ENCODE peak calls at places on chromosomes 1 and 21, in four cellular contexts. M is mucosa of descending colon, E is AG04449, N is LNCaP clone FGC. P is an unnamed sample.

GRCh38 chr1:220767312-220768126 is 19.2 kb upstream of the MTARC1 start:
- DNase-seq in M (no peak), E (no peak), N (no peak), P (no peak)

GRCh38 chr1:225767591-225768540 is 9.8 kb upstream of the SRP9 start:
- DNase-seq in M (peak), E (no peak), N (no peak), P (no peak)

GRCh38 chr1:7224644-7225043 is 439.4 kb downstream of the CAMTA1 start:
- DNase-seq in M (peak), E (no peak), N (no peak), P (no peak)

GRCh38 chr1:24108334-24109165 is 3.4 kb downstream of the MYOM3 start:
- DNase-seq in M (peak), E (peak), N (no peak), P (peak)

GRCh38 chr1:44646711-44647110 is 27.6 kb downstream of the TMEM53 start:
- DNase-seq in M (no peak), E (no peak), N (no peak), P (no peak)

GRCh38 chr1:219710529-219711194 is 97.8 kb upstream of the ZC3H11B start:
- DNase-seq in M (no peak), E (peak), N (no peak), P (peak)

GRCh38 chr21:37041706-37042271 is 31.1 kb downstream of the PIGP start:
- DNase-seq in M (no peak), E (no peak), N (no peak), P (no peak)

GRCh38 chr1:91036894-91037829 is 15.3 kb upstream of the ZNF644 start:
- DNase-seq in M (no peak), E (no peak), N (no peak), P (no peak)

GRCh38 chr1:38047603-38048146 is 1.1 kb upstream of the POU3F1 start:
- DNase-seq in M (no peak), E (no peak), N (no peak), P (no peak)

GRCh38 chr1:150272379-150272840 is at the start of gene C1orf54:
- DNase-seq in M (no peak), E (no peak), N (no peak), P (no peak)

GRCh38 chr21:28904961-28905435 is 87.7 kb downstream of the LTN1 start:
- DNase-seq in M (peak), E (no peak), N (peak), P (no peak)

GRCh38 chr1:225329041-225329440 is 98.8 kb downstream of the LBR start:
- DNase-seq in M (no peak), E (no peak), N (no peak), P (no peak)

GRCh38 chr1:66968574-66968973 is 43.8 kb downstream of the MIER1 start:
- DNase-seq in M (no peak), E (no peak), N (no peak), P (no peak)

GRCh38 chr1:67766117-67766978 is 66.9 kb downstream of the GNG12 start:
- DNase-seq in M (peak), E (peak), N (no peak), P (no peak)

GRCh38 chr1:157042852-157043251 is 2.7 kb downstream of the ARHGEF11 start:
- DNase-seq in M (no peak), E (no peak), N (no peak), P (no peak)

GRCh38 chr1:242426271-242426905 is 98.1 kb downstream of the PLD5 start:
- DNase-seq in M (no peak), E (no peak), N (no peak), P (no peak)

GRCh38 chr1:203126151-203126865 is 1.2 kb upstream of the ADORA1 start:
- DNase-seq in M (no peak), E (no peak), N (no peak), P (no peak)

GRCh38 chr1:175824079-175824478 is 80.7 kb upstream of the TNR start:
- DNase-seq in M (no peak), E (no peak), N (no peak), P (no peak)

GRCh38 chr1:247360991-247361721 is 29.5 kb upstream of the ZNF496 start:
- DNase-seq in M (no peak), E (no peak), N (no peak), P (no peak)

GRCh38 chr1:155975375-155976061 is 2.8 kb downstream of the ARHGEF2 start:
- DNase-seq in M (no peak), E (no peak), N (no peak), P (no peak)

GRCh38 chr1:228341814-228342626 is 64.6 kb downstream of the TRIM11 start:
- DNase-seq in M (peak), E (no peak), N (no peak), P (no peak)

GRCh38 chr1:27816921-27817630 is 13.5 kb upstream of the PPP1R8 start:
- DNase-seq in M (no peak), E (peak), N (no peak), P (peak)

GRCh38 chr1:209249785-209250441 is 333.6 kb upstream of the CAMK1G start:
- DNase-seq in M (no peak), E (no peak), N (no peak), P (no peak)

GRCh38 chr21:34054259-34054658 is 19.1 kb upstream of the MRPS6 start:
- DNase-seq in M (no peak), E (no peak), N (peak), P (no peak)

GRCh38 chr1:104132386-104132973 is 382.8 kb downstream of the AMY1C start:
- DNase-seq in M (no peak), E (no peak), N (peak), P (no peak)

GRCh38 chr1:12610305-12610935 is 7.6 kb downstream of the DHRS3 start:
- DNase-seq in M (no peak), E (no peak), N (no peak), P (no peak)

GRCh38 chr21:21412096-21412495 is 413.9 kb downstream of the NCAM2 start:
- DNase-seq in M (no peak), E (no peak), N (peak), P (no peak)

GRCh38 chr1:18481190-18481920 is 625 bp downstream of the KLHDC7A start:
- DNase-seq in M (no peak), E (no peak), N (no peak), P (no peak)

GRCh38 chr1:175702079-175702795 is 41.2 kb downstream of the TNR start:
- DNase-seq in M (no peak), E (no peak), N (no peak), P (no peak)

DNA sequence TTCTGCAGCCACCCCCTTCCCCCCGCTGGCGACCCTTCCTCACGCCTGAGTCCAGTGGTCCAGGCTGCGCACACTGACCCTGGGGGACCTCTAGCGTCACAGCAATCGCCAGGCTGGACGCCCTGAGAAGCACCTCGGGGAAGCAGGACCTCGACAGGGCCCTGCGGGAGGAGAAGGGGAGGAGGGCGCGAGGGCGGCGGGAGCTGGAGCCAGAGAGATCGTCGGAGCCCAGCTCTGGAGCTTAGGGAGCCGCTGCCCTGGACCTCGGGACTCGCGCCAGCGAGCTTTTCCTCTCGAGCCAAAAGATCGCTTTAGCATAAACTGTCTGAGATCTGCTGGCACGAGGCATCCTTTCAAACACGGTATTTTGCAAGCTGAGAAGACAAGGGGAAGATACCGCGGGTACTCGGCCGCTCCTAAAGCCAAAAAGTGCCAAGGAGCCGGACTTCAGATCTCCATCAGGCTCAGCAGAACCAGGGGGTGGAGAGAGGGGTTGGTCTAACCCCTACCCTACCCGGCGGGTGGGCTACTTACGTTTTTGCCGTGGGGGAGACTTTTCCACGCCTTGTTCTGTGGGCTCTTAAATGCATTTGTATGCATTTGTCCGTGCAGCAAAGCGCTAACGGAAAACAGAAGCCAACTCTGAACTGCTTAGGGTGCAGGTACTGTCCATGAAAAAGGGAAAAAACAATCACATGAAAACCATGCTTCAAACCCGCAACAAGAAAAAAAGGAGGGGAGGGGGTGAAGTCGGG is 588 bp downstream of the COL24A1 start:
- DNase-seq in M (peak), E (no peak), N (no peak), P (no peak)
- TF ChIP-seq CTCF in M (no peak), E (no peak), N (no peak), P (no peak)

DNA sequence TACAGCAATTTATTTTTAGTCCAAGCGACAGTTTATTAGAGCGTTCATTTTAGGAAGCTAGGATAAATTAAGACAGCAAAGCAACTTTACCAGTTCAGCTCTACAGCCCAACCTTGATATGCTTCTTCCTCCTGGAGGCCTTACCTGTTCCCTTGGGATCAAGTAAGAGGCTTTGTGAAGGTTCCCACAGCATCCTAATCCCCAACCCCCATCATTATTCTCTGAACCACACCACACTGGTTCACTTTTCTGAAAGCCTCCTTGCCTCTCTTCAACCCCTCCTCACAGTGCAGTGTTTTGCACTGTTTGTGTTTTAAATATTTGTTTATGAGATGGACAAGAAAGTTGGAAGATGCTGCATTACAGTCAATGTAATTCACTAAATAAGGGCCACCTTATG is 126.3 kb upstream of the CXADR start:
- DNase-seq in M (no peak), E (no peak), N (no peak), P (no peak)
- H3K4me3 ChIP-seq in M (no peak), E (no peak), N (no peak), P (no peak)

DNA sequence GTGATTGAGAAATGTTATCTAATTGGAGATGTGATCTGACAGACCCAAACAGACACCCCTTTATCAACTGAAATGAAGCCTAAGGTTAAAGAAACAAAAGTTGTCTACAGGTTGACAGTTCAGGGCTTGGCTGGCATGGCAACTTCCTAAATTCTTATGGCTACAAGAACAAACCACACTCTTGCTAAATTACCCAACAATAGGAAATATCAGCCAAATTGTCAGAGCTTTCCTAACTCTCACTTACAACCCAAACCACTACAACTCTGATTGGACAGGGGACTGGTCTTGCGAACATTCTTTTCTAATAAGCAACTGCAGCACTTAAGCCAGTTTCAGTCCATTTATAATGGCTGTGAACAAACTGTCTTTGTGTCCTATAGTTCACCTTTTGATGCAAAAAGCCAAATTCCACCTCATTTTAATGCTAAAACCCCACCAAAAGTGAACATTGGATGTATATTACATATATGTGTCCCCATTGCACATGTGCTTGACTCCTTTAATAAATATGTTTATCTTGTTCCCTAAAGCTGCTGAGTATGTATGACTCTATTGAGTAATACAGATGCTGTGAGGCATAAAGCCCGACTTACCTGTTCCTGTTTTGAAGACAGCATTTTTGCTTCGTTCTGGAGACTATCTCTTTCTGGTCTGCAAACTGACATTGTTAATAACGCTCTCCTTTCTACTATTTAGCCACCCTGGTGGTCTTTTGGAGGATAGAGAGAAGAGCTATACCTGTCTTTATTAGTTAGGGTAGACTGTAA is 101.3 kb upstream of the HMCN1 start:
- DNase-seq in M (no peak), E (peak), N (no peak), P (peak)
- TF ChIP-seq CTCF in M (no peak), E (no peak), N (no peak), P (no peak)

GRCh38 chr1:189563784-189564183 is 913.9 kb downstream of the BRINP3 start:
- DNase-seq in M (no peak), E (no peak), N (no peak), P (no peak)

GRCh38 chr1:189567890-189568289 is 909.8 kb downstream of the BRINP3 start:
- DNase-seq in M (no peak), E (no peak), N (peak), P (no peak)
- H3K4me3 ChIP-seq in M (no peak), E (no peak), N (no peak), P (no peak)

GRCh38 chr1:30719406-30720270 is 3.7 kb downstream of the MATN1 start:
- DNase-seq in M (no peak), E (no peak), N (no peak), P (no peak)
- TF ChIP-seq CTCF in M (no peak), E (no peak), N (no peak), P (no peak)

GRCh38 chr1:183234660-183235476 is 48.8 kb downstream of the LAMC2 start:
- DNase-seq in M (no peak), E (peak), N (no peak), P (peak)
- H3K4me3 ChIP-seq in M (no peak), E (peak), N (no peak), P (peak)

DNA sequence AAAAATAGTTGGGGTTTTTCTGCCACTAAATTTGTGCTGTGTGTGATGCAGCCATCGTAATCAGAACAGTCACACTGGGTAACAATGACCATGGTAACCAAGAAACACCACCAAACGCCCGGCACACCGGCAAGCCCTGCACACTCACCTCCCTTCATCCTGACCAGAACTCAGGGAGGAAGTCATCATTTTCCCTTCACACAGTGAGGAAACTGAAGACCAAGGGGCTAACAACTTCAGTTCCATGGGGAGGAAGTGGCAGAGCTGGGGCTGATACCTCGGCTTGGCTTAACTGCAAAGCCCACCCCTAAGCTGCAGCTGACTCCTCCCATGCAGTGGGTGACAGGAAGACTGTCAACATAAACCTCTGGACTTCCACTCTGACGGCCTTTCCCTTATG is 69.3 kb upstream of the BCAR3 start:
- DNase-seq in M (no peak), E (no peak), N (no peak), P (no peak)
- TF ChIP-seq CTCF in M (no peak), E (no peak), N (no peak), P (no peak)